ENCODE peak calls at places on chromosomes 11 and 22, in ten cellular contexts. A is heart left ventricle, L is A549, H is body of pancreas, Z is HepG2, T is sigmoid colon, U is stomach, K is thyroid gland, O is gastrocnemius medialis, B is transverse colon. N is an unnamed sample.

GRCh38 chr11:66239998-66240780 is 28.2 kb upstream of the RAB1B start:
- DNase-seq in Z (no peak), U (no peak), T (no peak), B (no peak), H (no peak), K (no peak), L (no peak), O (no peak), A (no peak), N (no peak)

GRCh38 chr11:46554205-46555162 is 39.3 kb downstream of the AMBRA1 start:
- DNase-seq in Z (peak; percentile 99), B (no peak), U (no peak), O (no peak), K (peak; percentile 42), L (peak; percentile 84), A (no peak), T (no peak), H (no peak), N (no peak)

GRCh38 chr11:19577391-19577831 is 135.2 kb upstream of the NAV2 start:
- DNase-seq in L (no peak), B (no peak), Z (no peak), U (peak; percentile 41), H (no peak), K (no peak), A (peak; percentile 54), T (no peak), O (no peak), N (no peak)

GRCh38 chr11:86703992-86704391 is 31.6 kb upstream of the ME3 start:
- DNase-seq in H (no peak), Z (no peak), K (no peak), A (no peak), T (no peak), O (no peak), L (no peak), U (no peak), B (no peak), N (no peak)

GRCh38 chr11:13965337-13965736 is 2.8 kb downstream of the SPON1 start:
- DNase-seq in Z (peak; percentile 13), B (peak; percentile 80), A (no peak), U (peak; percentile 47), T (no peak), H (no peak), K (no peak), L (no peak), O (no peak), N (no peak)

GRCh38 chr11:12029738-12030363 is 21.4 kb upstream of the DKK3 start:
- DNase-seq in L (no peak), H (no peak), Z (peak; percentile 61), B (no peak), U (no peak), A (no peak), O (no peak), K (no peak), T (no peak), N (no peak)

GRCh38 chr22:41915035-41915782 is at the start of gene SHISA8:
- DNase-seq in O (no peak), A (no peak), Z (no peak), L (no peak), H (peak; percentile 37), T (no peak), U (peak; percentile 67), K (peak; percentile 28), B (peak; percentile 64), N (peak; percentile 59)

GRCh38 chr11:94459576-94459975 is 34.1 kb downstream of the MRE11 start:
- DNase-seq in B (no peak), Z (no peak), K (no peak), A (no peak), O (no peak), U (no peak), L (no peak), H (no peak), T (no peak), N (no peak)

GRCh38 chr11:66069715-66070603 is at the start of gene PACS1:
- DNase-seq in T (peak; percentile 85), B (peak; percentile 76), H (peak; percentile 67), A (peak; percentile 89), L (peak; percentile 70), Z (peak; percentile 25), K (peak; percentile 75), O (peak; percentile 25), U (peak; percentile 76), N (peak; percentile 81)

GRCh38 chr11:95944623-95945022 is 20.7 kb upstream of the MTMR2 start:
- DNase-seq in Z (no peak), K (no peak), L (no peak), U (no peak), B (no peak), A (no peak), T (no peak), O (no peak), H (no peak), N (no peak)

GRCh38 chr22:22327723-22328122 is 83.1 kb downstream of the VPREB1 start:
- DNase-seq in A (no peak), K (no peak), Z (no peak), T (no peak), B (no peak), O (no peak), H (no peak), L (no peak), U (no peak), N (no peak)

GRCh38 chr22:50670914-50671538 is 1.6 kb upstream of the SHANK3 start:
- DNase-seq in B (no peak), U (no peak), O (no peak), H (no peak), Z (no peak), L (no peak), T (no peak), A (no peak), K (no peak), N (no peak)

GRCh38 chr11:70210516-70210915 is 7.4 kb downstream of the FADD start:
- DNase-seq in B (no peak), H (no peak), T (no peak), O (no peak), A (no peak), L (no peak), K (no peak), Z (no peak), U (no peak), N (no peak)

GRCh38 chr11:133936136-133936535 is 20.6 kb downstream of the IGSF9B start:
- DNase-seq in T (no peak), O (no peak), K (no peak), L (no peak), B (no peak), Z (no peak), H (no peak), U (no peak), A (no peak), N (no peak)

GRCh38 chr11:76682681-76683080 is 12.1 kb upstream of the LRRC32 start:
- DNase-seq in U (no peak), B (no peak), H (no peak), K (no peak), T (no peak), Z (no peak), L (no peak), A (no peak), O (no peak), N (no peak)

GRCh38 chr22:38802671-38803121 is 8.8 kb upstream of the DNAL4 start:
- DNase-seq in O (peak; percentile 46), H (peak; percentile 57), Z (peak; percentile 53), B (peak; percentile 33), K (peak; percentile 67), U (peak; percentile 35), T (peak; percentile 85), A (no peak), L (peak; percentile 86), N (no peak)

GRCh38 chr11:132123449-132123848 is 753.0 kb downstream of the NTM start:
- DNase-seq in Z (no peak), T (no peak), H (no peak), L (no peak), U (no peak), B (no peak), O (no peak), A (no peak), K (no peak), N (no peak)

GRCh38 chr22:25083414-25084166 is 116.1 kb upstream of the CRYBB3 start:
- DNase-seq in A (no peak), H (peak; percentile 24), B (peak; percentile 13), T (no peak), U (no peak), L (no peak), Z (peak; percentile 88), K (no peak), O (no peak), N (no peak)
- H3K4me1 ChIP-seq in A (peaks cover 9% of the 10 kb centered on the region), H (peaks cover 4% of the 10 kb centered on the region), B (peaks cover 13% of the 10 kb centered on the region), T (no peaks in the 10 kb centered on the region), U (peaks cover 34% of the 10 kb centered on the region), L (peaks cover 7% of the 10 kb centered on the region), Z (peaks cover 54% of the 10 kb centered on the region), K (peaks cover 25% of the 10 kb centered on the region), O (no peaks in the 10 kb centered on the region), N (peaks cover 5% of the 10 kb centered on the region)

GRCh38 chr11:62124186-62125113 is 639 bp downstream of the INCENP start:
- DNase-seq in B (peak; percentile 41), T (peak; percentile 36), H (peak; percentile 41), U (no peak), L (no peak), A (no peak), O (no peak), K (peak; percentile 67), Z (peak; percentile 37), N (no peak)
- TF ChIP-seq POLR2A in B (no peak), T (no peak), H (no peak), U (no peak), L (no peak), A (no peak), O (no peak), K (no peak), Z (peak; percentile 47), N (no peak)

DNA sequence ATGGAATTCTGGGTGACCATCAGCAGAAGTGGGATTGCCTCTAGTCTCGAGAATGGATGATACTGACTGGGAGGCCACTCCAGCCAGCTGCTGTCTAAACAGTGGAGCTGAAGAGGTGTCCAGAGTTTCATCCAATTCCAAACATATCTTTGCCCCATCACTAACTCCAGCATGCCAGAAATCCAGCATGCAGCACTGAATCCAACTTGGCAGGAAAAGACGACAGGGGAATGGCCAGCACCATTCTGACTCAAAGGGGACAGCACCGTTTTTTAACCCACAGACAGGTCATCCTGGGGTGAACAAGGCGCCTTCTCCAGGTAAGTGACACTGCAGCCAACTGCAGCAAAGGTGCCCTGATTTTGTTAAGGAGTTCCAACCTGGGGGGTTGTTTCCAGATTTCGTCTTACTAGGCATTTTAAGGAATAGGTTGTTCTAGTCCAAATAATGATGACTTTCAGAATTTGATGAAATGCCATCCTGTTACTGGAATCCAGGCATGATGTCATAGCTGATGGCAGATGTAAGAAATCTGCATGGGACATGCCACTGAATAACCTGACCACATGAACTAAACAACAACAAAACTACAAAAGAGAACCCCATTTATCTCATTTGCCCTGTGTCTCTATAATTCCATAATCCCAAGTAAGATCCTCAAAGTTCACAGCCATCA is 32.3 kb downstream of the FEZ1 start:
- DNase-seq in K (no peak), B (no peak), A (no peak), U (no peak), H (no peak), T (no peak), Z (no peak), L (no peak), O (no peak), N (no peak)
- H3K27ac ChIP-seq in K (no peak overlapping the region), B (no peak overlapping the region), A (no peak overlapping the region), U (no peak overlapping the region), H (no peak overlapping the region), T (no peak overlapping the region), Z (no peak overlapping the region), L (no peak overlapping the region), O (no peak overlapping the region), N (no peak overlapping the region)

DNA sequence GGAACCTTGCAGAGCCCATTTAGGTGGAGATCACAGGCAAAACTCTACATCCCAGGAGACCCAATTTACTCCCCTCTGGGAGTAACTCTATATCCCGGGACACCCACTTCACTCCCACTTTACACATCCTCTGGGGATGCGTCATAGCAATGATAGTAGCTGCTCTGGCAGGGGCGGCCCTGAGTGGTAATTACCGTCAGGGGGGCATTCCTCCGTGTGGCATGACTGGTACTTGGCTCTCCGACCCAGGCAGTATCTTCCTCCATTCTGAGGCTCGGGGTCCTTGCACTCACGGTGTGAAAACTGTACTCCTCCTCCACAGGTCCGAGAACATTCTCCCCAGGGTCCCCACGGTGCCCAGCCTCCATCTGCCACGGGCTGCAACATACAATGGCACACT is 17.2 kb downstream of the ADAMTS8 start:
- DNase-seq in B (no peak), T (no peak), K (no peak), Z (no peak), O (no peak), U (no peak), A (no peak), L (no peak), H (no peak), N (no peak)
- H3K4me1 ChIP-seq in B (peaks cover 4% of the 10 kb centered on the region), T (peaks cover 53% of the 10 kb centered on the region), K (no peaks in the 10 kb centered on the region), Z (no peaks in the 10 kb centered on the region), O (no peaks in the 10 kb centered on the region), U (peaks cover 12% of the 10 kb centered on the region), A (no peaks in the 10 kb centered on the region), L (peaks cover 17% of the 10 kb centered on the region), H (no peaks in the 10 kb centered on the region), N (no peaks in the 10 kb centered on the region)

N was measured in ovary.